ENCODE peak calls at places on chromosomes 13 and 19, in four cellular contexts. N is left ventricle myocardium inferior, D is epithelial cell of esophagus, X is nephron progenitor cell. Z is an unnamed sample.

GRCh38 chr19:45349126-45349415 is 8.5 kb downstream of the KLC3 start:
- DNase-seq in N (no peak), D (no peak), X (no peak), Z (no peak)

GRCh38 chr13:76286178-76286577 is 600.0 kb downstream of the KCTD12 start:
- DNase-seq in N (no peak), D (no peak), X (no peak), Z (no peak)

GRCh38 chr19:13056052-13056660 is 46.5 kb downstream of the LYL1 start:
- DNase-seq in N (peak; percentile 61), D (peak; percentile 82), X (no peak), Z (peak; percentile 80)

GRCh38 chr13:100625447-100625846 is 36.9 kb upstream of the GGACT start:
- DNase-seq in N (no peak), D (no peak), X (no peak), Z (no peak)

GRCh38 chr13:107376393-107377085 is 808.6 kb upstream of the ARGLU1 start:
- DNase-seq in N (no peak), D (no peak), X (no peak), Z (no peak)

GRCh38 chr19:40266111-40266510 is 19.0 kb downstream of the AKT2 start:
- DNase-seq in N (peak; percentile 79), D (no peak), X (no peak), Z (no peak)

GRCh38 chr13:71254384-71254783 is 612.6 kb downstream of the DACH1 start:
- DNase-seq in N (no peak), D (peak; percentile 1), X (no peak), Z (no peak)

GRCh38 chr13:98441056-98441676 is 135.7 kb downstream of the STK24 start:
- DNase-seq in N (no peak), D (no peak), X (no peak), Z (no peak)

GRCh38 chr13:66414196-66414800 is 815.8 kb downstream of the PCDH9 start:
- DNase-seq in N (no peak), D (no peak), X (no peak), Z (no peak)

GRCh38 chr13:106384516-106384915 is 150.9 kb downstream of the EFNB2 start:
- DNase-seq in N (no peak), D (no peak), X (no peak), Z (no peak)

GRCh38 chr13:27379694-27380596 is 44.5 kb upstream of the GTF3A start:
- DNase-seq in N (peak; percentile 36), D (peak; percentile 66), X (peak; percentile 83), Z (no peak)

GRCh38 chr13:112227031-112227430 is 149.1 kb upstream of the SPACA7 start:
- DNase-seq in N (no peak), D (no peak), X (no peak), Z (no peak)

GRCh38 chr13:44174769-44175425 is 198.7 kb upstream of the SERP2 start:
- DNase-seq in N (no peak), D (peak; percentile 70), X (no peak), Z (no peak)

GRCh38 chr19:13195678-13196077 is 45.5 kb downstream of the IER2 start:
- DNase-seq in N (no peak), D (peak; percentile 39), X (peak; percentile 56), Z (no peak)

GRCh38 chr19:7004313-7004931 is 16.8 kb downstream of the MBD3L2B start:
- DNase-seq in N (no peak), D (peak; percentile 55), X (peak; percentile 4), Z (no peak)

GRCh38 chr19:27676334-27676733 is 1536.6 kb downstream of the UQCRFS1 start:
- DNase-seq in N (no peak), D (no peak), X (no peak), Z (no peak)

GRCh38 chr13:28299941-28300340 is 161.6 kb downstream of the PAN3 start:
- DNase-seq in N (no peak), D (no peak), X (no peak), Z (no peak)

GRCh38 chr19:16579381-16579780 is 7.2 kb upstream of the SLC35E1 start:
- DNase-seq in N (no peak), D (peak; percentile 35), X (no peak), Z (no peak)

GRCh38 chr19:16582486-16583261 is 10.5 kb upstream of the SLC35E1 start:
- DNase-seq in N (no peak), D (no peak), X (no peak), Z (no peak)

GRCh38 chr19:16584825-16585801 is 12.9 kb upstream of the SLC35E1 start:
- DNase-seq in N (no peak), D (no peak), X (no peak), Z (no peak)

GRCh38 chr19:16581971-16582343 is 9.7 kb upstream of the SLC35E1 start:
- DNase-seq in N (no peak), D (no peak), X (no peak), Z (no peak)

DNA sequence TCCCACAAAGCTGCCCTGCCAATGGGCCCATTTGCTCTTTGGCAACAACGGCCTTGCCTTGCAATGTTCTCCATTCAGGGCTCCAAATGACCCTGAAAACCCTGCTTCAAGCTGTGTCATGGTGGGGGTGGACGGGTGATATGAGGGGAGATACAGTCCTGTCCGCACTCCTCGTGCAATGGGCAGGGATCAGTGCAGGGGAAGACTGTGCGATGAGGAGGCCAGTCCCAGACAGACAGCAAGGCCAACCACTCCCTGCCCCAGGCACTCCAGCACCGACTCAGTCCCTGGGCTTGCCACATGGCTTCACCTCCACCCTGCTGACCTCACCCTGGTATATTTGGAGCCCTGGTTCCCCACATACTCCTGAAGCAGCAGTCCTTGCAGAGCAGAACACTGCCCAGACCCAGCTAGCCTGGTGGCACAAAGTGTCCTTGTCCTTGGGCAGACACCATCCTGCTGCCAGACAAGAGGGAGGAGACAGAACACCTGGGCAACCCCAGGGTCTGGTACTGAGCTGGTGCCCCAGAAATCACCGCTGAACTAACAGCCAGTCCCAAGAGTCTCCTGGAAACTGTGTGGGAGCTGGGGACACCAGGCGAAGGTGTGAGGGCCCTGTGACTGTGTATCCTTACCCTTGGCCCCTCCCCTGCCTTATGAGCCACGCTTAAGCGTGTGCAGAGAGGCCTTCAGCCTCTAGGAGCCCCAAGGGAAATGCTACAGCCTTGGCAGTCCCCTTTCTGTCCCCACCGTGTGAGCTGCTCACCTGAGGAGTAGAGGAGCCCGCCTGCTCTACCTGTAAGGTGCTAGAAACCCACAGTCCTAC is 9.1 kb upstream of the SLC35E1 start:
- DNase-seq in N (peak; percentile 46), D (no peak), X (no peak), Z (no peak)
- TF ChIP-seq CTCF in N (no peak), D (no peak), X (no peak), Z (no peak)

DNA sequence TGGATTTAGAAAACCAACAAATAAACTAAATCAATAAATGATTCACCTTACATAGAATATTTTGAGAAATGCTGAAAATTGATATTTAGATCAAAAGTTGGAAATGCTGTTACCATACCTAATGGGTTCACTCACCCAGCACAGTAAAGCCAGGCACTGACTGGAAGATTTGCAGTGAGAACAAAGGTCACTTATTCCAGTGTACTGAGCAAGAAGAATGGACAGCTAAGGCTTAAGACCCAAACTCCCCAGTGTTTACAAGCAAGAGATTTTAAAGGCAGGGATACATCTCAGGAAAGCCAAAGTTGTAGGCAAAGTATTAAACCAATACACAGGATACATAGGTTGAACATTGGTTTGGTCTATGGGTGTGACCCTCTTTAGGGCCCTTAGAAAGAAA is 523.9 kb upstream of the PCDH9 start:
- DNase-seq in N (no peak), D (no peak), X (no peak), Z (no peak)
- TF ChIP-seq CTCF in N (no peak), D (no peak), X (no peak), Z (no peak)

GRCh38 chr19:38139122-38139521 is 84.9 kb downstream of the DPF1 start:
- DNase-seq in N (no peak), D (no peak), X (no peak), Z (no peak)

GRCh38 chr19:38132781-38133180 is 91.2 kb downstream of the DPF1 start:
- DNase-seq in N (no peak), D (no peak), X (no peak), Z (no peak)

GRCh38 chr19:38130399-38130798 is 93.6 kb downstream of the DPF1 start:
- DNase-seq in N (no peak), D (no peak), X (no peak), Z (no peak)

GRCh38 chr19:38135150-38135998 is 88.6 kb downstream of the DPF1 start:
- DNase-seq in N (no peak), D (peak; percentile 51), X (peak; percentile 31), Z (no peak)

GRCh38 chr19:38134538-38135149 is 89.4 kb downstream of the DPF1 start:
- DNase-seq in N (no peak), D (peak; percentile 62), X (peak; percentile 48), Z (no peak)
- TF ChIP-seq CTCF in N (peak; percentile 50), D (peak; percentile 75), X (peak; percentile 65), Z (peak; percentile 76)

GRCh38 chr13:38900188-38900587 is 90.4 kb downstream of the STOML3 start:
- DNase-seq in N (no peak), D (no peak), X (no peak), Z (no peak)

GRCh38 chr13:38905861-38906260 is 84.8 kb downstream of the STOML3 start:
- DNase-seq in N (no peak), D (peak; percentile 94), X (no peak), Z (no peak)

GRCh38 chr13:38908574-38908973 is 82.1 kb downstream of the STOML3 start:
- DNase-seq in N (no peak), D (no peak), X (no peak), Z (no peak)

GRCh38 chr13:38902551-38902950 is 88.1 kb downstream of the STOML3 start:
- DNase-seq in N (no peak), D (peak; percentile 73), X (no peak), Z (no peak)

DNA sequence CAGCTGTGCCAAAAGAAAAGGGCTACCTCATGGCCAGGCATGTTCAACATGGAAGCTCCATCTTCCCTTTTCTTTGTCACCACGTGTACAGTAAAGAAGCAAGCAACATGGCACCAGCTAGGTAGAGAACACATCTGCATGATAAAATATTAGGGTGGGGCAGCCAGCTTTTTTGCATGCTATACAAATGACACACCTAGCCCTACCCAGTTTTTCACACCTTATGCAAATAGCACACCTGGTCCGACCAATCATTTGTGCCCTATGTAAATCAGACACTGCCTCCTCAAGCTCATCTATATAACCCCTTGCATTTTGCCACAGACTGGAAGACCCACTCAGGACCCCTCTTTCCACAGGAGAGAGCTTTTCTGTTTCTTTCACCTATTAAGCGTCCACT is 85.5 kb downstream of the STOML3 start:
- DNase-seq in N (no peak), D (peak; percentile 66), X (no peak), Z (no peak)
- TF ChIP-seq CTCF in N (no peak), D (no peak), X (no peak), Z (no peak)